ENCODE peak calls at places on chromosomes 16 and 17, in four cellular contexts. Y is A549, E is K562, C is HepG2. J is an unnamed sample.

GRCh38 chr17:51869387-51869786 is 289.1 kb downstream of the CA10 start:
- DNase-seq in C (peak), Y (no peak), E (no peak), J (no peak)

GRCh38 chr16:75239463-75240122 is 11.8 kb downstream of the BCAR1 start:
- DNase-seq in Y (no peak), E (no peak), C (no peak), J (no peak)

GRCh38 chr16:3459401-3460090 is 16.1 kb downstream of the NAA60 start:
- DNase-seq in Y (no peak), C (no peak), E (peak), J (no peak)

GRCh38 chr17:58527949-58528348 is 13.5 kb upstream of the MTMR4 start:
- DNase-seq in C (no peak), E (no peak), Y (no peak), J (no peak)

GRCh38 chr16:8872967-8873865 is 4.4 kb upstream of the CARHSP1 start:
- DNase-seq in C (peak), E (no peak), Y (no peak), J (no peak)

GRCh38 chr16:8996891-8997290 is 33.2 kb upstream of the USP7 start:
- DNase-seq in Y (no peak), C (peak), E (peak), J (no peak)

GRCh38 chr17:49747632-49748031 is 16.3 kb downstream of the FAM117A start:
- DNase-seq in E (no peak), C (peak), Y (no peak), J (no peak)

GRCh38 chr17:10119203-10120112 is 78.9 kb downstream of the GAS7 start:
- DNase-seq in E (no peak), Y (no peak), C (no peak), J (peak)

GRCh38 chr17:74176546-74177001 is 26.9 kb upstream of the RPL38 start:
- DNase-seq in E (peak), C (peak), Y (peak), J (no peak)

GRCh38 chr17:82789051-82789592 is 37.3 kb downstream of the TBCD start:
- DNase-seq in C (no peak), E (no peak), Y (no peak), J (no peak)

GRCh38 chr16:53504161-53504663 is 1.2 kb upstream of the AKTIP start:
- DNase-seq in E (no peak), Y (no peak), C (no peak), J (no peak)

GRCh38 chr16:106623-107324 is 28.7 kb downstream of the MPG start:
- DNase-seq in Y (peak), C (peak), E (peak), J (no peak)

GRCh38 chr16:10551881-10552280 is 28.5 kb downstream of the EMP2 start:
- DNase-seq in Y (no peak), C (no peak), E (no peak), J (no peak)

GRCh38 chr16:69840975-69841374 is 78.8 kb downstream of the WWP2 start:
- DNase-seq in Y (no peak), C (no peak), E (no peak), J (no peak)

GRCh38 chr16:73066321-73066926 is 18.5 kb upstream of the ZFHX3 start:
- DNase-seq in C (no peak), E (no peak), Y (no peak), J (no peak)
- TF ChIP-seq JUNB in C (no peak), E (no peak), Y (no peak), J (no peak)

DNA sequence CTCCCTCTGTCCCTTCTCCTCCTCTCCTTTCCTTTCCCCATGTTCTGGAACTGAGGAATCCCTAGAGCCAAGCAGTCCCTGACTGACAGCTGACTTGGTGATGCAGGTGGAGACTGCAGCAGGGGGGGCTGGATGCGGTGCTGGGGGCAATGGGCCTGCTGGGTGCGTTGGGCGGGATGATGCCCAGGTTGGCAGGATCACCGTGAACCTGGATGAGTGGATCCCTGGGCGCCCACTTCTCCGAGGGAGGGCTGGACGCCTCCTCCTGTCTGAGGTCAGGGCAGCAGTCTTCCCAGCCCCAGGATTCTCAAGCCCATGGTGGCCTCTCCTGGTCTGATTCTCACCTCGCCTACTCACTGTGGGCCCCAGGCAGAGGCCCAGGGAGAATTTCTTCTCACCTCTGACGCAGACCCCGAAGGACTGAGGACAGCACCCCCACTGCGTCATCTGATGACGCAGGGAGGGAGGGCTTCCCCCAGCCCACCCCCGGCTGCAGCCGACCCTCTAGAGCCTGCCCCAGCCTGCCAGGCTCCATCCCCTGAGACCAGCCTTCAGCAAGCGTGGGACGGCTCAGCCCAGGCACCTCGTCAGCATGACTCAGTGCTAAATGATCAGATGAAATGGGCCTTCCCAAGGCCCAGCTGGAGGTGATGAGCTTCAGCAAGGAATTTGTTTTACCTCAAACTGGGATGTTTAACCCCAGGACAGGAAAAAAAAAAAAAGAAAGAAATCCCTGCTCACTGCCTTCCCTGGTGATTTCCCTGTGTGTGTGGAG is 188.0 kb upstream of the TNRC6C start:
- DNase-seq in C (no peak), Y (no peak), E (peak), J (no peak)
- TF ChIP-seq ESRRA in C (no peak), Y (no peak), E (no peak), J (no peak)

GRCh38 chr16:86344586-86344871 is 165.8 kb upstream of the FOXF1 start:
- DNase-seq in Y (no peak), C (no peak), E (no peak), J (no peak)
- TF ChIP-seq JUNB in Y (no peak), C (no peak), E (no peak), J (no peak)

GRCh38 chr17:4877089-4877488 is 22.2 kb upstream of the C17orf107 start:
- DNase-seq in C (no peak), E (no peak), Y (no peak), J (no peak)
- TF ChIP-seq ESRRA in C (no peak), E (no peak), Y (no peak), J (no peak)

GRCh38 chr17:32297424-32297823 is 31.8 kb downstream of the RHBDL3 start:
- DNase-seq in Y (no peak), E (no peak), C (no peak), J (no peak)

GRCh38 chr17:32299579-32300158 is 34.0 kb downstream of the RHBDL3 start:
- DNase-seq in E (no peak), C (no peak), Y (no peak), J (no peak)

GRCh38 chr17:32298721-32299578 is 33.3 kb downstream of the RHBDL3 start:
- DNase-seq in Y (no peak), C (no peak), E (no peak), J (no peak)

GRCh38 chr17:32297860-32298259 is 32.2 kb downstream of the RHBDL3 start:
- DNase-seq in C (no peak), E (no peak), Y (no peak), J (no peak)

DNA sequence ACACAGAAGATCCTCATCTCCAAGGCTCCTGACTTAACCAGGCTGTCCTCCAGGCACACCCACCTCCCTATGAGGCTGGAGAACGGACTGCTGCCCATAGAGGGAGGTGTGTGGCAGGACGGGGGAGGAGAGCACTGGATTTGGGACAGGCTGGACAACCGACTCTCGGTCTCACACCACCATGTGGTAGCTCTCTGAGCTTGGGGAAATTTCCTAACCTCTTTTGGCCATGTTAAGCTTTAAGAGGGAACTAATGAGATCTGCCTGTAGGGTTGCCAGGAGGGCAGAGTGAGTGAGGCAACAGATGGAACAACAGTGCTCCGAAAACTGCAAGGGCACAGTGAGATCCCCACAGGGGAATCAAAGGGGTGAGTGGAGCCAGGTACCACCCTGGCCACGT is 32.7 kb downstream of the RHBDL3 start:
- DNase-seq in E (no peak), C (no peak), Y (no peak), J (no peak)
- TF ChIP-seq JUNB in E (no peak), C (no peak), Y (no peak), J (no peak)